ENCODE peak calls at places on chromosomes 6 and 20, in seven cellular contexts. E is lower leg skin, W is upper lobe of left lung, C is esophagus muscularis mucosa, I is breast epithelium, K is GM12891, A is A549. H is an unnamed sample.

GRCh38 chr20:48769111-48769879 is 58.5 kb downstream of the PREX1 start:
- DNase-seq in I (no peak), E (no peak), A (no peak), C (no peak), K (no peak), W (no peak), H (peak)

GRCh38 chr20:49877254-49877990 is 37.9 kb downstream of the SPATA2 start:
- DNase-seq in W (no peak), A (no peak), I (no peak), K (no peak), E (peak), C (no peak), H (no peak)

GRCh38 chr6:38554700-38555413 is 84.9 kb downstream of the BTBD9 start:
- DNase-seq in C (no peak), W (no peak), E (no peak), I (no peak), A (no peak), K (no peak), H (no peak)

GRCh38 chr20:63745961-63746765 is 6.6 kb downstream of the SLC2A4RG start:
- DNase-seq in K (no peak), E (no peak), I (no peak), W (no peak), A (no peak), C (no peak), H (no peak)

GRCh38 chr20:53869466-53870258 is 200.7 kb downstream of the BCAS1 start:
- DNase-seq in K (no peak), E (no peak), C (no peak), W (no peak), A (peak), I (peak), H (peak)

GRCh38 chr20:19633985-19634384 is 124.1 kb upstream of the RIN2 start:
- DNase-seq in E (no peak), K (no peak), W (no peak), C (peak), A (no peak), I (no peak), H (no peak)

GRCh38 chr6:73452107-73452461 is at the start of gene CGAS:
- DNase-seq in K (peak), C (peak), E (peak), W (peak), A (peak), I (peak), H (peak)

GRCh38 chr20:11232896-11233295 is 559.1 kb upstream of the JAG1 start:
- DNase-seq in E (no peak), A (no peak), K (no peak), C (no peak), W (no peak), I (no peak), H (no peak)

GRCh38 chr6:129748212-129748900 is 38.4 kb upstream of the ARHGAP18 start:
- DNase-seq in I (peak), W (no peak), C (no peak), K (no peak), A (no peak), E (no peak), H (peak)

GRCh38 chr20:51528263-51529026 is 14.1 kb downstream of the NFATC2 start:
- DNase-seq in A (no peak), W (no peak), K (no peak), C (no peak), E (no peak), I (no peak), H (peak)
- TF ChIP-seq POLR2A in A (no peak), W (no peak), K (no peak), C (no peak), E (no peak), I (no peak), H (no peak)

DNA sequence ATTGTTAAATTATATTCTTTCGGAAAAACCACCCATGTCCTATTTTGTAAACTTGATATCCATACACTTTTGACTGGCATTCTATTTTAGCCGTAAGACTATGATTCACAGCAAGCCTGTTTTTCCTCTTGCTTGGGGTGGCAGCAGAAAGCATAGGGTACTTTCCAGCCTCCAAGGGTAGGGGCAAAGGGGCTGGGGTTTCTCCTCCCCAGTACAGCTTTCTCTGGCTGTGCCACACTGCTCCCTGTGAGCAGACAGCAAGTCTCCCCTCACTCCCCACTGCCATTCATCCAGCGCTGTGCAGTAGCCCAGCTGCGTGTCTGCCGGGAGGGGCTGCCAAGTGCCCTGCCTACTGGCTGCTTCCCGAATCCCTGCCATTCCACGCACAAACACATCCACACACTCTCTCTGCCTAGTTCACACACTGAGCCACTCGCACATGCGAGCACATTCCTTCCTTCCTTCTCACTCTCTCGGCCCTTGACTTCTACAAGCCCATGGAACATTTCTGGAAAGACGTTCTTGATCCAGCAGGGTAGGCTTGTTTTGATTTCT is 2.1 kb upstream of the ESR1 start:
- DNase-seq in W (peak), C (no peak), I (no peak), A (no peak), E (no peak), K (no peak), H (no peak)
- TF ChIP-seq POLR2A in W (no peak), C (no peak), I (no peak), A (no peak), E (no peak), K (no peak), H (no peak)

GRCh38 chr6:112049996-112050395 is 3.9 kb upstream of the CCN6 start:
- DNase-seq in E (no peak), A (no peak), C (no peak), K (no peak), W (no peak), I (no peak), H (no peak)
- TF ChIP-seq POLR2A in E (no peak), A (no peak), C (no peak), K (no peak), W (no peak), I (no peak), H (no peak)

DNA sequence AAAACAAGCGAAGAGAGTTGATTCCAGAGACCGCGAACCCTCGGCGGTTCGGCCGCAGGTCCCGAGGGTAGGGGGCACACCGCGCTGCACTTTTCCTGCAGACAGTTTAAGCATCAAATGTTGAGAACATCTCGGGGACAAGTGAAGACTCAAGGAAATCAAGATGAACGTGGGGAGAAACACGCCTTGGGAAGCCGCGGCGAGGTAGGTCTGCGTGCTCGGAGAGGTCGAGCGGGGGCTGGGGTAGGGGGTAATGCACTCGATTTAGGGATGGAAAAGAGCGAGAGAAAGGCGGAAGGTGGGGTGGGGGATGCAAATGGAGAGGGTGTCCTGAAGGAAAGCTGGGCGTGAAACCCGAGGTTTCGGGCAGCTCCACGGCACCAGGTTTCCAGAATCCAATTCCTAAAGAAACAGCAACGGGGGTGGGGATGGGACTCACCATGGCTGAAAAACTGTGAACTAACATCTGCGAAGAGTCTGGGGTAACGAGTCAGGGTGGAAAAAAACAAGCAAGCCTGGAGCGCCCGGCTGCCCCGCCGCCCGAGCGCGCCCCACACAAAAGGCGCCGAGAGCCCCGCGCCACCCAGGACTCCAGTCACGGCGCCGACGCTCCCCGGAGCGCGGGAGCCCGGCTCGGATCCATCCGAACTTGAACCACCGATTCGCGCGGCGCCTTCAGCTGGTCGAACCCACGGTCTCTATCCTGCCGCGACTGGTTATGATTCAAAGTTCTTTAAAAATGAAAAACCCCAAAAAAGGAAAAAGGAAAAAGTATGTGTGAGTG is 3.6 kb downstream of the TFAP2A start:
- DNase-seq in A (no peak), C (no peak), E (no peak), K (no peak), W (peak), I (no peak), H (no peak)
- TF ChIP-seq POLR2A in A (no peak), C (no peak), E (no peak), K (no peak), W (no peak), I (no peak), H (no peak)